ENCODE peak calls at places on chromosomes 5 and 9, in five cellular contexts. E is Peyer's patch, I is heart right ventricle, L is K562, K is PC-9. J is an unnamed sample.

GRCh38 chr9:5629312-5630037 is 568 bp downstream of the RIC1 start:
- DNase-seq in E (peak; percentile 79), I (peak; percentile 64), L (no peak), K (no peak), J (peak; percentile 38)

GRCh38 chr9:75152416-75152815 is 64.1 kb downstream of the OSTF1 start:
- DNase-seq in E (no peak), I (no peak), L (no peak), K (no peak), J (no peak)

GRCh38 chr5:142013734-142014495 is 1.1 kb upstream of the GNPDA1 start:
- DNase-seq in E (peak; percentile 73), I (peak; percentile 48), L (no peak), K (no peak), J (peak; percentile 38)

GRCh38 chr9:14251146-14252071 is 62.5 kb downstream of the NFIB start:
- DNase-seq in E (peak; percentile 66), I (peak; percentile 87), L (no peak), K (peak; percentile 96), J (peak; percentile 84)

GRCh38 chr9:2837915-2838314 is 6.0 kb downstream of the PUM3 start:
- DNase-seq in E (no peak), I (no peak), L (no peak), K (no peak), J (peak; percentile 54)

GRCh38 chr5:3709058-3709723 is 113.6 kb downstream of the IRX1 start:
- DNase-seq in E (no peak), I (no peak), L (no peak), K (no peak), J (no peak)

GRCh38 chr5:111530298-111530740 is 18.0 kb upstream of the STARD4 start:
- DNase-seq in E (peak; percentile 47), I (peak; percentile 82), L (peak; percentile 60), K (no peak), J (peak; percentile 96)

GRCh38 chr5:132873119-132873929 is at the start of gene LEAP2:
- DNase-seq in E (no peak), I (peak; percentile 29), L (no peak), K (no peak), J (no peak)

GRCh38 chr9:3401556-3401955 is 124.2 kb downstream of the RFX3 start:
- DNase-seq in E (no peak), I (no peak), L (no peak), K (no peak), J (no peak)

GRCh38 chr5:14328144-14328543 is 185.0 kb downstream of the TRIO start:
- DNase-seq in E (no peak), I (no peak), L (no peak), K (no peak), J (no peak)

GRCh38 chr9:124551472-124552339 is 44.5 kb upstream of the NR5A1 start:
- DNase-seq in E (no peak), I (peak; percentile 30), L (peak; percentile 38), K (peak; percentile 78), J (peak; percentile 84)

GRCh38 chr9:12817702-12818101 is 42.9 kb downstream of the LURAP1L start:
- DNase-seq in E (peak; percentile 88), I (no peak), L (no peak), K (peak; percentile 58), J (peak; percentile 72)

DNA sequence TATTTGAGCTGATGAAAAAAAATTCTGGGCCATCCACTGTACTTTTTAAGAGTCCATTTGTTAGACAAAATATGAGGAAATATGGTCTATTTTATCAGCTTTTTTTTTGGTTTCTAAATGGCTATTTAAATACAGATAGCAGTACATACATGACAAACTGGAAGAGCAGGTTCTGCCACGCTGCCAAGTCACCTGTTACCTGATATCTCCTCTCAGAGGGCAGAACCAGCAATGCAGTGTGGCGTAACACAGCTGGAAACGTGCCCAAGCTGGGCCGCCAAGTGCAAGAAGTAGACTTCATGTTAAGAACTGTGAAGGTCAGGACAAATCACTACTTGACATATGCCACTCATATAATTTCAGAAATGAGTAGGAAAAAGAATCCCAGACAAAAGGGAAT is 8.1 kb downstream of the MCIDAS start:
- DNase-seq in E (peak; percentile 64), I (no peak), L (no peak), K (peak; percentile 94), J (no peak)
- TF ChIP-seq CTCF in E (peak; percentile 7), I (no peak), L (no peak), K (no peak), J (no peak)

GRCh38 chr9:129177791-129178578 is at the start of gene IER5L:
- DNase-seq in E (peak; percentile 96), I (peak; percentile 94), L (peak; percentile 100), K (peak; percentile 87), J (peak; percentile 98)

GRCh38 chr9:129176786-129177442 is 1.1 kb downstream of the IER5L start:
- DNase-seq in E (peak; percentile 75), I (no peak), L (no peak), K (no peak), J (peak; percentile 80)

GRCh38 chr9:129177443-129177790 is 644 bp downstream of the IER5L start:
- DNase-seq in E (no peak), I (no peak), L (peak; percentile 55), K (no peak), J (no peak)

GRCh38 chr9:129178983-129179382 is 922 bp upstream of the IER5L start:
- DNase-seq in E (no peak), I (no peak), L (peak; percentile 26), K (no peak), J (no peak)

GRCh38 chr9:129178579-129178909 is 483 bp upstream of the IER5L start:
- DNase-seq in E (no peak), I (no peak), L (no peak), K (no peak), J (no peak)
- H3K4me3 ChIP-seq in E (peak overlapping the region; percentile 77), I (peak overlapping the region; percentile 83), L (peak overlapping the region; percentile 61), K (peak overlapping the region; percentile 95), J (peak overlapping the region; percentile 37)

DNA sequence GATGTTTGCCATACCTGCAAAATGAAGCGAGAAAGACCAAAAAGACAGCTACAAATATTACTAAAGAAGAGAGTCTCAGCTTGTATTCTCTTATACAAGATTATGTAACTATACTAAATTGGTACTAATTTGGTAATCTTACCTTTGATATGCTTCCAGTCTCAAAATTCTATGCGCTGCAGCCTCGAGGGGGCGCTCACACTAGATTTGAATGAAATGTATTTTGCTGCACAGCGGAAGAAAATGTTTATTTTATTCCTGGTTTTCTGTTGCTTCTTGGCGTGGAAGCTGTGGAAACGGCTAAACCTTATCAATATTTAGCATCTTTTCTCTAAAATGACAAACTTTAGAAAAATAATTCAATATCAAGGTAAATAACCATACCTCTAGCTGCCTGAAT is 267.0 kb upstream of the NUDT12 start:
- DNase-seq in E (no peak), I (no peak), L (peak; percentile 15), K (no peak), J (peak; percentile 29)
- TF ChIP-seq CTCF in E (no peak), I (no peak), L (peak; percentile 55), K (peak; percentile 67), J (peak; percentile 72)

GRCh38 chr5:71752441-71753190 is 33.5 kb downstream of the CARTPT start:
- DNase-seq in E (no peak), I (no peak), L (no peak), K (no peak), J (no peak)

GRCh38 chr5:71762826-71763225 is 43.8 kb downstream of the CARTPT start:
- DNase-seq in E (no peak), I (no peak), L (no peak), K (no peak), J (no peak)

GRCh38 chr5:71757590-71758543 is 38.8 kb downstream of the CARTPT start:
- DNase-seq in E (peak; percentile 72), I (peak; percentile 48), L (peak; percentile 33), K (peak; percentile 49), J (peak; percentile 90)
- H3K4me3 ChIP-seq in E (no peak overlapping the region), I (peak overlapping the region; percentile 37), L (no peak overlapping the region), K (no peak overlapping the region), J (peak overlapping the region; percentile 41)

DNA sequence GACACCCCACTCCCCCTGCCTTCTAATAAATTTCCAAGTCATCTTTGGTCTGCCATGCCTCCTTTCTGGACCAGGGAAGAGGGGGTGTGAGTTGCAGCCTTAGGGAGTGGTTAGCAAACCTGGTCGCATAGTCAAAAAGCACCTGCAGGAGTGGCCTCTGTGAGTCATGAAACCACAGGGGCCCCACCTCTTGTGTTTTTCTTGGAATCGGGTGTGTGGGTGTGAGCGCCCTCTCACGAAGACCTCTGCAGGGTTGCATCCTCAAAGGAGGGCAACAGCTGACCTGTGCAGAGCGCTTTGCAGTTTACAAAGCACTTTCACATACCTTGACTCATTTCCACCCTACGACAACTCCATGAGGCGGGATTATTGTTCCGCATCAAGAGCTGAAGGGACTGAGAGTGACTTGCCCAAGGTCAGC is 36.8 kb upstream of the TEX48 start:
- DNase-seq in E (no peak), I (no peak), L (no peak), K (peak; percentile 98), J (peak; percentile 20)
- TF ChIP-seq CTCF in E (no peak), I (no peak), L (no peak), K (no peak), J (no peak)

J was measured in choroid plexus epithelial cell.